ENCODE peak calls at places on chromosomes 7 and 10, in four cellular contexts. One of them, this sample, is unnamed. For H3K27me3 and H3K4me1, the result is how much of the 10 kb centered on the place peaks cover.

GRCh38 chr10:51879238-51879637 is 179.8 kb upstream of the CSTF2T start:
- DNase-seq in DND-41: no peak
- DNase-seq in gastrocnemius medialis: no peak
- DNase-seq in Panc1: no peak
- DNase-seq in this sample: no peak

GRCh38 chr7:112238852-112239610 is 32.5 kb downstream of the ZNF277 start:
- DNase-seq in Panc1: no peak
- DNase-seq in DND-41: no peak
- DNase-seq in gastrocnemius medialis: no peak
- DNase-seq in this sample: no peak

GRCh38 chr7:22435105-22435504 is 64.9 kb downstream of the STEAP1B start:
- DNase-seq in DND-41: no peak
- DNase-seq in gastrocnemius medialis: no peak
- DNase-seq in Panc1: no peak
- DNase-seq in this sample: no peak

GRCh38 chr7:149719912-149720335 is 53.5 kb downstream of the ZNF467 start:
- DNase-seq in gastrocnemius medialis: no peak
- DNase-seq in DND-41: no peak
- DNase-seq in Panc1: no peak
- DNase-seq in this sample: no peak

GRCh38 chr7:29204491-29205281 is 10.1 kb downstream of the CHN2 start:
- DNase-seq in DND-41: no peak
- DNase-seq in Panc1: no peak
- DNase-seq in gastrocnemius medialis: no peak
- DNase-seq in this sample: no peak

GRCh38 chr10:97534746-97535367 is 36.1 kb downstream of the UBTD1 start:
- DNase-seq in Panc1: peak
- DNase-seq in DND-41: peak
- DNase-seq in gastrocnemius medialis: no peak
- DNase-seq in this sample: no peak

GRCh38 chr7:149027055-149027454 is 1.2 kb downstream of the PDIA4 start:
- DNase-seq in Panc1: no peak
- DNase-seq in gastrocnemius medialis: no peak
- DNase-seq in DND-41: no peak
- DNase-seq in this sample: no peak

GRCh38 chr7:47513741-47514241 is 68.1 kb downstream of the TNS3 start:
- DNase-seq in gastrocnemius medialis: no peak
- DNase-seq in DND-41: no peak
- DNase-seq in Panc1: no peak
- DNase-seq in this sample: no peak

GRCh38 chr7:42156541-42156865 is 80.5 kb downstream of the GLI3 start:
- DNase-seq in Panc1: no peak
- DNase-seq in gastrocnemius medialis: no peak
- DNase-seq in DND-41: no peak
- DNase-seq in this sample: no peak

GRCh38 chr7:126727930-126728331 is 524.8 kb downstream of the GRM8 start:
- DNase-seq in Panc1: peak
- DNase-seq in DND-41: peak
- DNase-seq in gastrocnemius medialis: no peak
- DNase-seq in this sample: no peak

GRCh38 chr7:81519886-81520285 is 250.0 kb downstream of the HGF start:
- DNase-seq in Panc1: no peak
- DNase-seq in gastrocnemius medialis: no peak
- DNase-seq in DND-41: no peak
- DNase-seq in this sample: no peak

GRCh38 chr7:97179454-97180104 is 62.1 kb downstream of the SDHAF3 start:
- DNase-seq in gastrocnemius medialis: peak
- DNase-seq in Panc1: peak
- DNase-seq in DND-41: peak
- DNase-seq in this sample: no peak

GRCh38 chr10:102227050-102227449 is 951 bp downstream of the ELOVL3 start:
- DNase-seq in gastrocnemius medialis: no peak
- DNase-seq in DND-41: no peak
- DNase-seq in Panc1: no peak
- DNase-seq in this sample: no peak

GRCh38 chr7:157271991-157272324 is 64.8 kb upstream of the DNAJB6 start:
- DNase-seq in DND-41: no peak
- DNase-seq in gastrocnemius medialis: peak
- DNase-seq in Panc1: no peak
- DNase-seq in this sample: no peak

GRCh38 chr10:19432000-19432399 is 383.4 kb downstream of the MALRD1 start:
- DNase-seq in Panc1: no peak
- DNase-seq in gastrocnemius medialis: no peak
- DNase-seq in DND-41: no peak
- DNase-seq in this sample: no peak

GRCh38 chr10:3787001-3787400 is 2.0 kb upstream of the KLF6 start:
- DNase-seq in gastrocnemius medialis: no peak
- DNase-seq in Panc1: no peak
- DNase-seq in DND-41: no peak
- DNase-seq in this sample: no peak

GRCh38 chr7:80137410-80137809 is 2.8 kb downstream of the GNAI1 start:
- DNase-seq in gastrocnemius medialis: no peak
- DNase-seq in DND-41: no peak
- DNase-seq in Panc1: no peak
- DNase-seq in this sample: no peak

GRCh38 chr10:27784272-27784671 is 38.7 kb upstream of the MKX start:
- DNase-seq in gastrocnemius medialis: no peak
- DNase-seq in DND-41: no peak
- DNase-seq in Panc1: no peak
- DNase-seq in this sample: no peak

GRCh38 chr10:84478155-84478554 is 149.8 kb downstream of the CCSER2 start:
- DNase-seq in DND-41: no peak
- DNase-seq in Panc1: no peak
- DNase-seq in gastrocnemius medialis: no peak
- DNase-seq in this sample: no peak

GRCh38 chr7:146654048-146654447 is 537.4 kb downstream of the CNTNAP2 start:
- DNase-seq in Panc1: no peak
- DNase-seq in DND-41: no peak
- DNase-seq in gastrocnemius medialis: no peak
- DNase-seq in this sample: no peak

GRCh38 chr10:5490698-5491464 is 8.5 kb downstream of the CALML5 start:
- DNase-seq in DND-41: peak
- DNase-seq in Panc1: no peak
- DNase-seq in gastrocnemius medialis: no peak
- DNase-seq in this sample: no peak

GRCh38 chr10:20598590-20598989 is 298.5 kb downstream of the NEBL start:
- DNase-seq in Panc1: no peak
- DNase-seq in gastrocnemius medialis: peak
- DNase-seq in DND-41: no peak
- DNase-seq in this sample: no peak

GRCh38 chr7:14936530-14936929 is 34.0 kb upstream of the DGKB start:
- DNase-seq in Panc1: no peak
- DNase-seq in DND-41: no peak
- DNase-seq in gastrocnemius medialis: no peak
- DNase-seq in this sample: no peak

GRCh38 chr10:132429281-132430230 is 32.6 kb downstream of the PWWP2B start:
- DNase-seq in Panc1: no peak
- DNase-seq in gastrocnemius medialis: no peak
- DNase-seq in DND-41: peak
- DNase-seq in this sample: no peak

GRCh38 chr7:47400741-47401206 is 181.1 kb downstream of the TNS3 start:
- DNase-seq in gastrocnemius medialis: no peak
- DNase-seq in Panc1: no peak
- DNase-seq in DND-41: no peak
- DNase-seq in this sample: no peak

GRCh38 chr10:97336446-97336845 is 1.9 kb upstream of the FRAT2 start:
- DNase-seq in gastrocnemius medialis: no peak
- DNase-seq in Panc1: no peak
- DNase-seq in DND-41: no peak
- DNase-seq in this sample: no peak

GRCh38 chr10:80603516-80603915 is 65.8 kb downstream of the SH2D4B start:
- DNase-seq in gastrocnemius medialis: no peak
- DNase-seq in Panc1: no peak
- DNase-seq in DND-41: no peak
- DNase-seq in this sample: no peak

GRCh38 chr7:15167912-15168311 is 265.4 kb upstream of the DGKB start:
- DNase-seq in DND-41: no peak
- DNase-seq in Panc1: no peak
- DNase-seq in gastrocnemius medialis: no peak
- DNase-seq in this sample: no peak

GRCh38 chr10:132848951-132849545 is 63.1 kb upstream of the NKX6-2 start:
- DNase-seq in gastrocnemius medialis: no peak
- DNase-seq in Panc1: no peak
- DNase-seq in DND-41: no peak
- DNase-seq in this sample: no peak

GRCh38 chr10:47301833-47302232 is 1.8 kb downstream of the GDF10 start:
- DNase-seq in gastrocnemius medialis: no peak
- DNase-seq in DND-41: no peak
- DNase-seq in Panc1: no peak
- DNase-seq in this sample: no peak
- H3K27me3 ChIP-seq in gastrocnemius medialis: under half
- H3K27me3 ChIP-seq in DND-41: under half
- H3K27me3 ChIP-seq in Panc1: under half
- H3K27me3 ChIP-seq in this sample: under half

GRCh38 chr7:108130261-108130660 is at the start of gene LAMB4:
- DNase-seq in gastrocnemius medialis: no peak
- DNase-seq in Panc1: no peak
- DNase-seq in DND-41: no peak
- DNase-seq in this sample: no peak

GRCh38 chr7:108127461-108127860 is 2.7 kb downstream of the LAMB4 start:
- DNase-seq in Panc1: no peak
- DNase-seq in DND-41: no peak
- DNase-seq in gastrocnemius medialis: no peak
- DNase-seq in this sample: no peak

GRCh38 chr7:108128514-108128913 is 1.6 kb downstream of the LAMB4 start:
- DNase-seq in DND-41: no peak
- DNase-seq in gastrocnemius medialis: no peak
- DNase-seq in Panc1: no peak
- DNase-seq in this sample: no peak

GRCh38 chr7:108132551-108133265 is 2.5 kb upstream of the LAMB4 start:
- DNase-seq in DND-41: no peak
- DNase-seq in gastrocnemius medialis: no peak
- DNase-seq in Panc1: no peak
- DNase-seq in this sample: no peak

GRCh38 chr7:108129018-108129965 is 869 bp downstream of the LAMB4 start:
- DNase-seq in gastrocnemius medialis: no peak
- DNase-seq in DND-41: no peak
- DNase-seq in Panc1: no peak
- DNase-seq in this sample: no peak
- H3K4me1 ChIP-seq in gastrocnemius medialis: under half
- H3K4me1 ChIP-seq in DND-41: under half
- H3K4me1 ChIP-seq in Panc1: under half
- H3K4me1 ChIP-seq in this sample: under half

DNA sequence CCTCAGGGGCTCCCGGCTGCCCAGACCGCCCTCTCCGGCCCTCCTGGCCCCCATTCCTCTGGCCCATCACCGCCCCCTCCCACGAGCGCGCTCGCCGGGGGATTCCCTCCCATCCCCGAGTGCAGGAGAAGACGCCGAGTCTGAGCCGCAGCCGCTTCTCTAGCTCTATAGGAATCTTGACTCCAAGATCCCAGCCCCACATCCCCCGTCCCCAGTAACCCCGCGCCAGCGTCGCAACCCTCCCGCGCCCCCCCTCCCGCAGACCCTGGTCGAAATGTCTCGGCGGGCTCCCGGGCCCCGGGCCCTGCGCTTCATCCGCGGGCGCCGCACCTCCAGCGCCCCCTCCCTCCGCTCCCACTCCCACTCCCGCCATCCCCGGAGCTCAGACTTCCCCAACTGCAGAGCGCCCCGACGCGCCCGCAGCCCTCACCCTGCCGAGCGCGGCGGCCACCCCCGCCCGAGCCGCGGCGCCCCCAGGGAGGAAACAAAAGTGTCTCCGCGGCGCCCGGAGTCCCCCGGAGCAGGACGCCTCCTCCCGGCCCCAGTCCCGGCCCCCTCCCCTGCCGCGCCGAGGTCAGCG is 517 bp downstream of the ELMO1 start:
- DNase-seq in DND-41: peak
- DNase-seq in gastrocnemius medialis: no peak
- DNase-seq in Panc1: no peak
- DNase-seq in this sample: no peak
- H3K4me3 ChIP-seq in DND-41: peak
- H3K4me3 ChIP-seq in gastrocnemius medialis: peak
- H3K4me3 ChIP-seq in Panc1: peak
- H3K4me3 ChIP-seq in this sample: peak

GRCh38 chr7:1291040-1291689 is 58.5 kb downstream of the UNCX start:
- DNase-seq in gastrocnemius medialis: no peak
- DNase-seq in Panc1: no peak
- DNase-seq in DND-41: no peak
- DNase-seq in this sample: no peak

GRCh38 chr7:1290262-1291039 is 57.8 kb downstream of the UNCX start:
- DNase-seq in DND-41: peak
- DNase-seq in Panc1: no peak
- DNase-seq in gastrocnemius medialis: no peak
- DNase-seq in this sample: peak

GRCh38 chr7:1293950-1294728 is 61.5 kb downstream of the UNCX start:
- DNase-seq in Panc1: no peak
- DNase-seq in DND-41: no peak
- DNase-seq in gastrocnemius medialis: no peak
- DNase-seq in this sample: no peak

GRCh38 chr7:1291846-1292765 is 59.4 kb downstream of the UNCX start:
- DNase-seq in Panc1: no peak
- DNase-seq in DND-41: no peak
- DNase-seq in gastrocnemius medialis: no peak
- DNase-seq in this sample: no peak

DNA sequence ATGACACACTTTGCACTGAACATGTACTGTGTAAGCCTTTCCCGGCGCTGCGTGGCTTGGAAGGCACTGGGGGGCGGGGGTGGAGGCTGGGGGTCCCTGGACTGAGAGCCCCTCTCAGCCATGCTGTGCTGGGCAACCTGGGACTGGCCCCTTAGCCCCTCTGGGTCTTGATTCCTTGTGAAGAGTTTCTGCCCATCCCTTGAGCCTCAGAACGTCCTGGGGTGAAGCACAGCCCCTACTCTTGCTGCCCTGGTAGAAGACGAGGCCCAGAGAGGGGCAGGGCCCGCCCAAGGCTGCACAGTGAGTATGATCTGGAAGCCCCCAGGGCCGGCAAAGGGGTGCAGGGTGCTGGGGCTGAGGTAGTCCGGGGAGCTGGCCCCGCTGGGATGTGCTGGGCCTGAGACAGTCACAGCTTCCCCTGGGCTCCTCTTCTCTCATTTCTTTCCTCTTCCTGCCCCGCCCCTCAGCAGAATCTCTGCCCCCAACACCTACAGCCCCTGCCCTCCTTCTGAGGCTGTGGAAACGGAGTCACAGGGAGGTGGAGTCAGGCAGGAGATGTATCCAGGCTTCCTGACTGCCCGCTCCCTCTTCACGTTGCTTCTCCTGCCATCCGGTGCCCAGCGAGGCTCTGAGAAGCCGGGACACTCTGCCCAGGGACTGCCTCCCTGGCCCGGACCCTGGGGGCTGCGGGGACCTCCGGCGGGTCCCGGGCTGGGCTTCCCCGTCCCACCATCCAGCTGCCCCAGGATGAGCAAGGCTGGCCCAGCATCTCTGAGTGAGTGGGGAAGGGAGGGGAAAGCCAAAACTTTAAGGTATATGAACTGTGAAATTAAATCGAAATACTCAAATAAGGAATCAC is 60.5 kb downstream of the UNCX start:
- DNase-seq in gastrocnemius medialis: no peak
- DNase-seq in Panc1: no peak
- DNase-seq in DND-41: no peak
- DNase-seq in this sample: no peak
- H3K27me3 ChIP-seq in gastrocnemius medialis: half or more
- H3K27me3 ChIP-seq in Panc1: under half
- H3K27me3 ChIP-seq in DND-41: under half
- H3K27me3 ChIP-seq in this sample: under half

GRCh38 chr10:86446987-86447386 is 74.6 kb downstream of the WAPL start:
- DNase-seq in DND-41: no peak
- DNase-seq in Panc1: no peak
- DNase-seq in gastrocnemius medialis: no peak
- DNase-seq in this sample: no peak
- H3K4me1 ChIP-seq in DND-41: under half
- H3K4me1 ChIP-seq in Panc1: under half
- H3K4me1 ChIP-seq in gastrocnemius medialis: under half
- H3K4me1 ChIP-seq in this sample: under half

This sample was measured in naive thymus-derived CD4-positive, alpha-beta T cell.